ENCODE peak calls at places on chromosome 3, in six cellular contexts. E, R, F, Y, O and A are unnamed samples.

GRCh38 chr3:100185847-100186246 is 71.5 kb upstream of the FILIP1L start:
- DNase-seq in E (no peak), R (no peak), F (no peak), Y (no peak), O (no peak), A (no peak)

GRCh38 chr3:31166249-31166885 is 271.9 kb upstream of the GADL1 start:
- DNase-seq in E (no peak), R (no peak), F (no peak), Y (no peak), O (no peak), A (no peak)

GRCh38 chr3:138675393-138675792 is 66.8 kb downstream of the FAIM start:
- DNase-seq in E (no peak), R (no peak), F (no peak), Y (no peak), O (no peak), A (no peak)

GRCh38 chr3:123072564-123072963 is 5.7 kb downstream of the PDIA5 start:
- DNase-seq in E (no peak), R (no peak), F (no peak), Y (no peak), O (no peak), A (no peak)

GRCh38 chr3:133274477-133274876 is 125.4 kb upstream of the BFSP2 start:
- DNase-seq in E (no peak), R (no peak), F (no peak), Y (no peak), O (no peak), A (no peak)

GRCh38 chr3:56624725-56625124 is 58.3 kb downstream of the TASOR start:
- DNase-seq in E (no peak), R (peak), F (no peak), Y (no peak), O (no peak), A (no peak)

GRCh38 chr3:142285057-142285666 is 59.8 kb upstream of the GK5 start:
- DNase-seq in E (no peak), R (peak), F (no peak), Y (no peak), O (no peak), A (no peak)

GRCh38 chr3:149296972-149297371 is 36.5 kb downstream of the TM4SF18 start:
- DNase-seq in E (no peak), R (no peak), F (no peak), Y (no peak), O (no peak), A (no peak)

GRCh38 chr3:153052096-153052460 is 109.9 kb upstream of the RAP2B start:
- DNase-seq in E (no peak), R (peak), F (peak), Y (no peak), O (no peak), A (no peak)

GRCh38 chr3:172332256-172333041 is 115.8 kb downstream of the GHSR start:
- DNase-seq in E (peak), R (peak), F (peak), Y (peak), O (peak), A (no peak)
- TF ChIP-seq GABPA in E (no peak), R (no peak), F (no peak), Y (no peak), O (no peak), A (no peak)

GRCh38 chr3:111947179-111947727 is 31.6 kb upstream of the ABHD10 start:
- DNase-seq in E (no peak), R (no peak), F (no peak), Y (no peak), O (no peak), A (no peak)

GRCh38 chr3:111944377-111944776 is 34.4 kb upstream of the ABHD10 start:
- DNase-seq in E (no peak), R (no peak), F (no peak), Y (no peak), O (no peak), A (no peak)

DNA sequence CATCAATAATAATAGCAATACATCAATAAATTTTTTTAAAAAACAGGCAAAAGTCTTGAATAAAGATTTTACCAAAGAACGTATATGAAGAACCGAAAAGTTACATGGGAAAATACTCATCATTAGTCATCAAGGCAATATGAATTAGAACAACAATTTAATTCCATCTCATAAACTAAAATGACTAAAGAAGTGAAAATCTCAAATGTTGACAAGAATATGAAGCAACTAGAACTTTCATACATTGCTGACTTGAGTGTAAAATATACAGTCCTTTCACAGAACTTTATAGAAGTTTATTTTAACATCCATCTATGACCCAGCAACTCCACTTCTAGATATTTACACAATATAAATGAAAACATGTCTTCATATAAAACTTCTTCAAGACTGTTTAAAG is 35.3 kb upstream of the ABHD10 start:
- DNase-seq in E (no peak), R (no peak), F (no peak), Y (no peak), O (no peak), A (no peak)
- TF ChIP-seq GABPA in E (no peak), R (no peak), F (no peak), Y (no peak), O (no peak), A (no peak)

GRCh38 chr3:67863869-67864268 is 209.5 kb upstream of the SUCLG2 start:
- DNase-seq in E (no peak), R (no peak), F (peak), Y (peak), O (peak), A (no peak)
- TF ChIP-seq GABPA in E (no peak), R (no peak), F (no peak), Y (no peak), O (no peak), A (no peak)

GRCh38 chr3:195196266-195196665 is 74.7 kb downstream of the XXYLT1 start:
- DNase-seq in E (no peak), R (no peak), F (no peak), Y (no peak), O (peak), A (no peak)
- TF ChIP-seq GABPA in E (no peak), R (no peak), F (no peak), Y (no peak), O (no peak), A (no peak)